ENCODE peak calls at places on chromosomes 7 and 10, in nine cellular contexts. One of them, this sample, is unnamed.

GRCh38 chr7:21044913-21045312 is 258.2 kb upstream of the SP8 start:
- DNase-seq in GM04504: no peak
- DNase-seq in GM04503: no peak
- DNase-seq in cardiac muscle cell: no peak
- DNase-seq in T-helper 9 cell: no peak
- DNase-seq in hypothalamus: no peak
- DNase-seq in endothelial cell: no peak
- DNase-seq in effector CD4-positive, alpha-beta T cell: no peak
- DNase-seq in right lobe of liver: no peak
- DNase-seq in this sample: no peak

GRCh38 chr7:36355490-36355889 is 34.2 kb upstream of the ANLN start:
- DNase-seq in GM04504: no peak
- DNase-seq in GM04503: no peak
- DNase-seq in cardiac muscle cell: no peak
- DNase-seq in T-helper 9 cell: no peak
- DNase-seq in hypothalamus: no peak
- DNase-seq in endothelial cell: no peak
- DNase-seq in effector CD4-positive, alpha-beta T cell: no peak
- DNase-seq in right lobe of liver: no peak
- DNase-seq in this sample: no peak

GRCh38 chr10:129476431-129476830 is 9.4 kb downstream of the MGMT start:
- DNase-seq in GM04504: no peak
- DNase-seq in GM04503: no peak
- DNase-seq in cardiac muscle cell: no peak
- DNase-seq in T-helper 9 cell: no peak
- DNase-seq in hypothalamus: no peak
- DNase-seq in endothelial cell: no peak
- DNase-seq in effector CD4-positive, alpha-beta T cell: no peak
- DNase-seq in right lobe of liver: no peak
- DNase-seq in this sample: no peak

GRCh38 chr7:1735262-1735661 is 65.2 kb downstream of the ELFN1 start:
- DNase-seq in GM04504: no peak
- DNase-seq in GM04503: no peak
- DNase-seq in cardiac muscle cell: no peak
- DNase-seq in T-helper 9 cell: no peak
- DNase-seq in hypothalamus: no peak
- DNase-seq in endothelial cell: no peak
- DNase-seq in effector CD4-positive, alpha-beta T cell: no peak
- DNase-seq in right lobe of liver: no peak
- DNase-seq in this sample: no peak

GRCh38 chr10:12768156-12768731 is 233.3 kb downstream of the CCDC3 start:
- DNase-seq in GM04504: no peak
- DNase-seq in GM04503: no peak
- DNase-seq in cardiac muscle cell: no peak
- DNase-seq in T-helper 9 cell: no peak
- DNase-seq in hypothalamus: no peak
- DNase-seq in endothelial cell: no peak
- DNase-seq in effector CD4-positive, alpha-beta T cell: no peak
- DNase-seq in right lobe of liver: no peak
- DNase-seq in this sample: no peak

GRCh38 chr10:102633848-102634247 is 10.4 kb upstream of the TRIM8 start:
- DNase-seq in GM04504: no peak
- DNase-seq in GM04503: no peak
- DNase-seq in cardiac muscle cell: no peak
- DNase-seq in T-helper 9 cell: no peak
- DNase-seq in hypothalamus: no peak
- DNase-seq in endothelial cell: no peak
- DNase-seq in effector CD4-positive, alpha-beta T cell: no peak
- DNase-seq in right lobe of liver: peak
- DNase-seq in this sample: no peak

GRCh38 chr7:32937344-32938174 is 19.7 kb upstream of the FKBP9 start:
- DNase-seq in GM04504: no peak
- DNase-seq in GM04503: no peak
- DNase-seq in cardiac muscle cell: peak
- DNase-seq in T-helper 9 cell: no peak
- DNase-seq in hypothalamus: no peak
- DNase-seq in endothelial cell: no peak
- DNase-seq in effector CD4-positive, alpha-beta T cell: no peak
- DNase-seq in right lobe of liver: no peak
- DNase-seq in this sample: no peak

GRCh38 chr10:51001587-51001986 is 72.7 kb upstream of the PRKG1 start:
- DNase-seq in GM04504: no peak
- DNase-seq in GM04503: no peak
- DNase-seq in cardiac muscle cell: no peak
- DNase-seq in T-helper 9 cell: no peak
- DNase-seq in hypothalamus: no peak
- DNase-seq in endothelial cell: no peak
- DNase-seq in effector CD4-positive, alpha-beta T cell: no peak
- DNase-seq in right lobe of liver: no peak
- DNase-seq in this sample: no peak